ENCODE peak calls at places on chromosomes 1 and 21, in five cellular contexts. Q is substantia nigra, U is ELR, L is amniotic stem cell, E is HT-29. F is an unnamed sample.

GRCh38 chr1:5481889-5482288 is 510.3 kb downstream of the NPHP4 start:
- DNase-seq in E (peak), L (no peak), U (no peak), Q (no peak), F (no peak)

GRCh38 chr1:25168193-25169071 is 63.9 kb downstream of the SYF2 start:
- DNase-seq in E (peak), U (no peak), Q (no peak), L (no peak), F (no peak)

GRCh38 chr21:32061755-32062154 is 188.9 kb downstream of the HUNK start:
- DNase-seq in L (no peak), Q (no peak), E (no peak), U (no peak), F (no peak)

GRCh38 chr1:172450524-172450885 is 6.6 kb upstream of the PIGC start:
- DNase-seq in E (no peak), L (no peak), Q (no peak), U (no peak), F (no peak)

GRCh38 chr1:205317311-205317917 is 4.1 kb downstream of the NUAK2 start:
- DNase-seq in Q (peak), E (peak), L (no peak), U (no peak), F (no peak)

GRCh38 chr1:202283379-202283844 is 58.3 kb downstream of the UBE2T start:
- DNase-seq in U (peak), Q (no peak), E (peak), L (no peak), F (no peak)

GRCh38 chr21:43994646-43995045 is 17.5 kb upstream of the TRAPPC10 start:
- DNase-seq in E (no peak), U (no peak), L (no peak), Q (no peak), F (no peak)

GRCh38 chr1:56803561-56804156 is 15.5 kb downstream of the FYB2 start:
- DNase-seq in E (peak), Q (no peak), U (peak), L (no peak), F (no peak)

GRCh38 chr1:167136191-167136614 is 42.3 kb downstream of the STYXL2 start:
- DNase-seq in Q (no peak), U (peak), L (no peak), E (no peak), F (no peak)

GRCh38 chr1:34320081-34320480 is 143.4 kb downstream of the C1orf94 start:
- DNase-seq in U (peak), E (no peak), Q (no peak), L (no peak), F (no peak)

GRCh38 chr1:188672153-188672552 is 1805.5 kb downstream of the BRINP3 start:
- DNase-seq in L (no peak), U (no peak), Q (no peak), E (no peak), F (no peak)

GRCh38 chr1:173454966-173455524 is 22.1 kb upstream of the PRDX6 start:
- DNase-seq in Q (no peak), U (no peak), L (no peak), E (no peak), F (no peak)

GRCh38 chr1:201565024-201565730 is 26.2 kb downstream of the NAV1 start:
- DNase-seq in E (no peak), Q (peak), L (no peak), U (no peak), F (peak)

GRCh38 chr1:109282952-109283747 is at the start of gene PSRC1:
- DNase-seq in E (peak), Q (peak), U (peak), L (peak), F (peak)

GRCh38 chr1:3106216-3106615 is 37.2 kb downstream of the PRDM16 start:
- DNase-seq in U (no peak), Q (no peak), L (no peak), E (no peak), F (no peak)

GRCh38 chr1:11062965-11063401 is 3.2 kb upstream of the SRM start:
- DNase-seq in L (no peak), E (no peak), Q (no peak), U (peak), F (no peak)

F was measured in frontal cortex.